ENCODE peak calls at places on chromosomes 5 and 9, in eight cellular contexts. A is AG04449; K is endothelial cell; P is GM12865; I is endodermal cell; Q is CD4-positive, alpha-beta T cell; R is uterus; C is right atrium auricular region. V is an unnamed sample.
A peak's percentile ranks its signal among the peaks of the same experiment; 100 is the strongest.

GRCh38 chr5:127673401-127673800 is 24.5 kb downstream of the CTXN3 start:
- DNase-seq in Q (no peak), P (no peak), C (no peak), K (no peak), I (no peak), R (no peak), A (no peak), V (no peak)

GRCh38 chr5:8756498-8757084 is 789.3 kb downstream of the SEMA5A start:
- DNase-seq in I (peak; percentile 70), C (no peak), A (no peak), R (no peak), K (peak; percentile 22), Q (no peak), P (peak; percentile 23), V (no peak)

GRCh38 chr9:114338187-114338586 is 8.5 kb downstream of the ORM2 start:
- DNase-seq in K (no peak), C (no peak), A (no peak), R (no peak), I (no peak), P (no peak), Q (no peak), V (no peak)

GRCh38 chr5:63170496-63170895 is 591.9 kb downstream of the LRRC70 start:
- DNase-seq in R (no peak), I (no peak), K (no peak), Q (no peak), P (no peak), C (no peak), A (no peak), V (no peak)

GRCh38 chr5:9815051-9815450 is 184.9 kb upstream of the TAS2R1 start:
- DNase-seq in K (no peak), P (no peak), C (no peak), Q (no peak), I (no peak), R (no peak), A (no peak), V (no peak)

GRCh38 chr5:130198927-130199326 is 294.7 kb downstream of the CHSY3 start:
- DNase-seq in I (peak; percentile 74), A (no peak), K (no peak), P (peak; percentile 64), C (no peak), R (no peak), Q (no peak), V (no peak)

GRCh38 chr5:122673343-122673742 is 101.5 kb upstream of the SNX2 start:
- DNase-seq in K (no peak), R (no peak), P (no peak), I (no peak), Q (no peak), A (no peak), C (peak; percentile 67), V (no peak)

GRCh38 chr5:66307647-66308257 is 163.7 kb downstream of the SREK1 start:
- DNase-seq in R (no peak), I (no peak), K (peak; percentile 24), C (no peak), Q (no peak), P (peak; percentile 67), A (peak; percentile 14), V (no peak)

GRCh38 chr5:7851617-7852289 is 820 bp upstream of the CFAP90 start:
- DNase-seq in P (no peak), C (no peak), A (no peak), R (no peak), K (no peak), Q (no peak), I (no peak), V (no peak)

GRCh38 chr9:84788803-84789462 is 119.4 kb downstream of the NTRK2 start:
- DNase-seq in C (no peak), A (no peak), K (no peak), I (no peak), R (no peak), P (no peak), Q (no peak), V (no peak)

GRCh38 chr5:172902497-172903472 is 56.4 kb upstream of the RPL26L1 start:
- DNase-seq in R (peak; percentile 92), C (peak; percentile 84), P (no peak), A (peak; percentile 99), Q (no peak), K (peak; percentile 55), I (peak; percentile 81), V (no peak)

GRCh38 chr9:118569151-118569550 is 800.1 kb downstream of the BRINP1 start:
- DNase-seq in C (no peak), K (no peak), R (no peak), P (no peak), A (no peak), I (no peak), Q (no peak), V (no peak)

GRCh38 chr5:168006473-168007130 is 284.8 kb upstream of the WWC1 start:
- DNase-seq in I (no peak), A (peak; percentile 46), Q (no peak), R (no peak), P (no peak), K (no peak), C (no peak), V (no peak)

GRCh38 chr5:33474931-33475499 is 34.2 kb downstream of the TARS1 start:
- DNase-seq in I (no peak), K (no peak), R (no peak), C (no peak), Q (no peak), A (no peak), P (no peak), V (no peak)

GRCh38 chr5:151917931-151918330 is 6.7 kb downstream of the GLRA1 start:
- DNase-seq in I (no peak), Q (no peak), K (no peak), A (no peak), P (no peak), C (no peak), R (no peak), V (no peak)

GRCh38 chr5:153458266-153458665 is 32.2 kb upstream of the GRIA1 start:
- DNase-seq in I (no peak), K (no peak), P (no peak), Q (no peak), A (no peak), C (no peak), R (no peak), V (no peak)

GRCh38 chr5:68252678-68253520 is 37.3 kb downstream of the PIK3R1 start:
- DNase-seq in A (no peak), P (peak; percentile 73), I (peak; percentile 84), R (peak; percentile 73), Q (peak; percentile 38), C (no peak), K (peak; percentile 58), V (no peak)

GRCh38 chr5:81408496-81408895 is 14.6 kb upstream of the ACOT12 start:
- DNase-seq in I (no peak), C (no peak), P (no peak), R (no peak), Q (no peak), A (no peak), K (no peak), V (no peak)

GRCh38 chr9:124975131-124975530 is 34.2 kb upstream of the GOLGA1 start:
- DNase-seq in K (no peak), P (no peak), I (peak; percentile 78), A (no peak), C (no peak), R (no peak), Q (no peak), V (no peak)

GRCh38 chr5:163165277-163165676 is 272.1 kb upstream of the CCNG1 start:
- DNase-seq in Q (no peak), R (no peak), A (no peak), P (no peak), C (no peak), I (no peak), K (no peak), V (no peak)

GRCh38 chr9:71737455-71737854 is 30.9 kb downstream of the CEMIP2 start:
- DNase-seq in P (no peak), C (no peak), Q (no peak), I (no peak), A (no peak), K (no peak), R (no peak), V (no peak)

GRCh38 chr5:109917154-109917546 is 227.4 kb downstream of the MAN2A1 start:
- DNase-seq in K (no peak), P (no peak), C (no peak), A (no peak), Q (no peak), I (peak; percentile 55), R (no peak), V (no peak)

GRCh38 chr5:71839049-71839834 is 120.2 kb downstream of the CARTPT start:
- DNase-seq in K (no peak), I (no peak), A (no peak), R (no peak), P (no peak), Q (no peak), C (no peak), V (no peak)

GRCh38 chr5:67063791-67064190 is 132.8 kb downstream of the CD180 start:
- DNase-seq in A (no peak), Q (no peak), P (no peak), R (no peak), I (no peak), C (no peak), K (no peak), V (no peak)

GRCh38 chr5:176870110-176870591 is 29.0 kb downstream of the HK3 start:
- DNase-seq in I (peak; percentile 93), K (peak; percentile 75), R (no peak), C (no peak), A (no peak), Q (no peak), P (peak; percentile 9), V (no peak)
- TF ChIP-seq CTCF in I (peak; percentile 83), K (no peak), R (no peak), C (no peak), A (peak; percentile 53), Q (no peak), P (peak; percentile 21), V (peak; percentile 63)

GRCh38 chr5:77077821-77078176 is 9.3 kb downstream of the ZBED3 start:
- DNase-seq in Q (no peak), P (no peak), C (no peak), A (no peak), R (no peak), I (no peak), K (no peak), V (no peak)
- TF ChIP-seq CTCF in Q (peak; percentile 27), P (no peak), C (no peak), A (no peak), R (no peak), I (no peak), K (peak; percentile 1), V (no peak)

GRCh38 chr9:110919609-110920008 is 118.7 kb downstream of the LPAR1 start:
- DNase-seq in R (no peak), K (no peak), Q (no peak), A (no peak), I (no peak), P (no peak), C (no peak), V (no peak)
- TF ChIP-seq CTCF in R (no peak), K (no peak), Q (no peak), A (no peak), I (no peak), P (no peak), C (no peak), V (no peak)

DNA sequence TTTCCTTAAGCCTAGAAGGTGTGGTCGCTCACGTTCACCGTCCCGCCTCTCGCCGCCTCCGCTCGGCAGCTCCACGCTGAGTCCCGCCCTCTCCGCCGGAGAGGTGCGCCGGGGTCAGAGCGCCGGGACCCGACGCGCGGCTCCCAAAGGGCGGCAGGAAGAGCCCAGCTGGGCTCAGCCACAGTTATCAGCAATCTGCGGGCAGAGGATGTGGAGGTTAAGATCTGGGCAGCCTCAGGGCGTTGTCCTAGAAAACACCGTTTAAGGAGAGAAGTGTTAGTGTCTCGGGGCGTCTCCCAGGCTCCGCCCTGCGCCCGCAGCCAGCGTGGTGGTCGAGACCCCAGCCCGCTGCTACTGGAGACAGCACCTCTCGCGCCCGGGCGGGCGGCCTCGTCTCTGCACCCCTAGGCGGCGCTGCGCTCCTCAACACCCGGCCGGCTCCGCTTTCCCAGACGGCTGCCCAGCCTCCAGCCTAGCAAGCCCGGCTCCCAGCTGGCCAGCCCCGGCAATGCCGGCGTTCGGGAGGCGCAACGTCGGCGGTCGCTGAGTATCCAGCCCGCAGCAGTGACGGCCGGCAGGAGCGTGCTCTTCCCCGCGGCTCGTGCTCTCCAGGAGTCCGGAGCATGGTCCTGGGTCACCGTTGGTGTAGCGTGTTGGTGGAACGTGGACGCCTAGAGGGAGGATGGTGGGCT is at the start of gene PCDHAC1:
- DNase-seq in I (peak; percentile 99), Q (no peak), K (peak; percentile 96), C (peak; percentile 70), A (no peak), R (peak; percentile 74), P (no peak), V (peak; percentile 95)
- TF ChIP-seq CTCF in I (peak; percentile 98), Q (no peak), K (peak; percentile 94), C (peak; percentile 57), A (peak; percentile 53), R (peak; percentile 62), P (no peak), V (peak; percentile 99)